ENCODE peak calls at places on chromosomes 12 and 14, in nine cellular contexts. C is body of pancreas, N is stomach, L is uterus, T is IMR-90, E is esophagus squamous epithelium, M is suprapubic skin, W is prostate gland, S is adrenal gland. R is an unnamed sample.

GRCh38 chr14:105909046-105909827 is 382.9 kb downstream of the TMEM121 start:
- DNase-seq in L (no peak), W (no peak), C (no peak), N (no peak), T (no peak), S (no peak), M (no peak), E (no peak), R (peak; percentile 64)

GRCh38 chr12:64256166-64256800 is 34.2 kb upstream of the KICS2 start:
- DNase-seq in N (no peak), M (no peak), E (no peak), L (no peak), T (peak; percentile 67), C (no peak), S (no peak), W (peak; percentile 34), R (no peak)

GRCh38 chr14:91918159-91918883 is 29.2 kb downstream of the FBLN5 start:
- DNase-seq in W (no peak), L (peak; percentile 42), E (no peak), T (no peak), M (no peak), N (no peak), S (peak; percentile 39), C (no peak), R (no peak)

GRCh38 chr14:104593710-104594121 is 10.9 kb downstream of the TMEM179 start:
- DNase-seq in S (no peak), M (no peak), E (no peak), L (no peak), T (no peak), N (no peak), C (no peak), W (no peak), R (no peak)

GRCh38 chr12:104668274-104668718 is 211.5 kb downstream of the CHST11 start:
- DNase-seq in M (no peak), W (no peak), C (peak; percentile 20), S (peak; percentile 46), L (peak; percentile 64), E (no peak), N (no peak), T (peak; percentile 62), R (no peak)

GRCh38 chr12:122865268-122866231 is 30.3 kb downstream of the HIP1R start:
- DNase-seq in L (no peak), S (no peak), E (no peak), C (peak; percentile 75), N (peak; percentile 83), T (no peak), W (no peak), M (peak; percentile 75), R (peak; percentile 79)

GRCh38 chr12:71237128-71237527 is 79.3 kb upstream of the TSPAN8 start:
- DNase-seq in L (no peak), S (no peak), M (no peak), C (no peak), T (no peak), W (no peak), N (no peak), E (no peak), R (no peak)

GRCh38 chr14:54310852-54311230 is 86.0 kb upstream of the CDKN3 start:
- DNase-seq in C (no peak), W (no peak), E (no peak), T (no peak), L (no peak), M (no peak), S (no peak), N (no peak), R (no peak)

GRCh38 chr12:76696186-76696585 is 67.7 kb upstream of the ZDHHC17 start:
- DNase-seq in N (no peak), L (no peak), M (no peak), W (no peak), S (no peak), E (no peak), C (no peak), T (no peak), R (no peak)

GRCh38 chr14:104805326-104805678 is 4.4 kb downstream of the ZBTB42 start:
- DNase-seq in W (no peak), T (peak; percentile 89), C (peak; percentile 61), L (no peak), N (peak; percentile 57), E (no peak), M (no peak), S (peak; percentile 31), R (no peak)

GRCh38 chr14:65012353-65012752 is 25.7 kb downstream of the FNTB start:
- DNase-seq in M (no peak), E (no peak), L (no peak), W (no peak), C (no peak), S (no peak), N (no peak), T (no peak), R (no peak)

GRCh38 chr14:22039938-22040780 is 366.5 kb upstream of the OR4E1 start:
- DNase-seq in N (no peak), C (no peak), L (no peak), T (no peak), S (no peak), W (no peak), M (no peak), E (no peak), R (no peak)

GRCh38 chr14:76456200-76456599 is 80.3 kb downstream of the ESRRB start:
- DNase-seq in M (no peak), L (no peak), S (peak; percentile 45), C (peak; percentile 20), W (no peak), E (no peak), T (peak; percentile 8), N (no peak), R (no peak)

GRCh38 chr12:100554608-100555077 is 18.8 kb upstream of the GAS2L3 start:
- DNase-seq in C (peak; percentile 28), W (no peak), S (peak; percentile 48), L (no peak), T (peak; percentile 90), N (no peak), M (no peak), E (no peak), R (no peak)

DNA sequence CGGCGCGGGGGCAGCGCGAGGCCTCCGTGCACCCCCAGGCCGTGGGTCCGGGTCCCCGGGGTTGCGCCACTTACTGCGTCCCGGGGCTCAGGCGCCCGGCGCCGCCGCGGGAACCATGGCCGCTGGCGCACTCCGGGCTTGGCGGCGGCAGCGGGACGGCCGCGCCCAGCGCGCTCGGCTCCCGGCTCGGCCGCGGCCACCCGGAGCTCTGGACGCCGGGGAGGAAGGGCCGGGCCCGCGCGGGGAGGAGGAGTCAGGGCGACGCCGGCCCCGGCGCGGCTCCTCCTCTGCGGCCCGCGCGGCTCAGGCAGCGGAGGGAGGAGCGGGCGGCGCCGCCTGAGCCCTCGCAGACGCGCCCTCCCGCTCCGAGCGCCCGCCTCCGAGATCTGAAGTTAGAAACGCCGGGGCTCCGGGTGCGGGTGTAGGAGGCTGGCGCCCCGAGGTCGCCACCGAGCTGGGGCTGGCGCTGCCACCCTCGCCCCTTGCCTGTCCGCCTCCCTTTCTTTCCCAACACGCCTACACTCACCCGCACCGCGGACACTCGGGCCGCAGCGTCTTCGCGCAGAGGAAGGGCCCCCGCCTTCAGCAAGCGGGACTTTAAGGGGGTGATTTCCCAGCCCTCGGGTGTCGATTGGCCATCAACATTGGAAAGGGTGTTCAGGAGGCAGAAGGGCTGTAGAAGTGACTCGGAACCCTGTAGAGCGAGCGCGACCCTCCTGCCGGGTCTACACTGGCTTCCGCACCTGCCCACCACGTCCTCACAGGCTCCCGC is at the start of gene NIN:
- DNase-seq in M (peak; percentile 80), L (peak; percentile 60), S (peak; percentile 76), T (peak; percentile 73), W (peak; percentile 60), E (peak; percentile 24), N (peak; percentile 83), C (peak; percentile 76), R (peak; percentile 97)
- TF ChIP-seq POLR2A in M (no peak), L (peak; percentile 62), S (peak; percentile 68), T (no peak), W (peak; percentile 53), E (peak; percentile 55), N (no peak), C (no peak), R (peak; percentile 76)

DNA sequence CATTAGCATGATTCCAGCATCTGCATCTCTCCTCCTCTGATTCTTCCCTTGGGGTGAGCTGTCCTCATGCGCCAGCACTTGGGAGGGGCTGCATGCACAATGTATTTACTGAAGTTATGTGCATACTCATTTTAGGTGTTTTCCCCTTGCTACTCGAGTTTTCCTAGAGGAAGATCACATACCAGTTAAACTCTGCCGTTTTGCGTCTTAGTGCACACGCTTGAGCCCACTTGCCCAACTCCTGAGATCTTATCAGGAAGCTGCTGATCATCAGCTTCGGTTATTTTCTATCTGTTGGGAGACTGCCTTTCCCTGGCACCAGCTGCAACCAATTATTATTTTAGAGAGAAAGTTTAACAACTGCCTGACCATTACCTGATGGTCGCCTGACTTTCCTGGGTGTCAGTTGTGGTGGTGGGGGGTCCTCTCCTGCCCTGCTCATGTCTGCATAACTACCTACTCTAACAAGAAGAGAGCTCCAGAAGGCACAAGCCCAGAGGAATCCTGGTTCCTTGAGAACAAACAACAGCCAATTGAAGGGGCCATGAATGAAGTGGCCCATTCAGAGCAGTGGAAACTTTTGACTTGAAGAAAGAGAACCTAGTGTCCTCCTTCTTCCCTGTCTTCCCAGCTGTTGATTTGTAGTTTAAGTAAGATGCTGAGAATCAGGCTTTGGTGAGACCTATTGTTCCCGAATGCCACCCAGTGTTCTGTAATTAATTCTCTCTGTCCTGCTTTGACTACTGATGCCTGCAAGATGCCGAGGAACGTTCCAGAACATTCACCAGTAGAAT is 79.0 kb downstream of the C14orf132 start:
- DNase-seq in C (no peak), T (no peak), L (no peak), W (no peak), N (no peak), S (no peak), E (no peak), M (no peak), R (no peak)
- H3K9me3 ChIP-seq in C (no peaks in the 10 kb centered on the region), T (peaks cover 3% of the 10 kb centered on the region), L (no peaks in the 10 kb centered on the region), W (no peaks in the 10 kb centered on the region), N (no peaks in the 10 kb centered on the region), S (no peaks in the 10 kb centered on the region), E (no peaks in the 10 kb centered on the region), M (no peaks in the 10 kb centered on the region), R (no peaks in the 10 kb centered on the region)

GRCh38 chr12:112418596-112419268 is at the start of gene PTPN11:
- DNase-seq in S (peak; percentile 88), L (peak; percentile 81), W (peak; percentile 77), C (peak; percentile 88), E (peak; percentile 25), M (peak; percentile 93), T (peak; percentile 69), N (peak; percentile 87), R (peak; percentile 97)
- TF ChIP-seq CTCF in S (no peak), L (peak; percentile 6), W (peak; percentile 52), C (peak; percentile 5), E (peak; percentile 28), M (no peak), T (peak; percentile 49), N (peak; percentile 48), R (peak; percentile 51)

DNA sequence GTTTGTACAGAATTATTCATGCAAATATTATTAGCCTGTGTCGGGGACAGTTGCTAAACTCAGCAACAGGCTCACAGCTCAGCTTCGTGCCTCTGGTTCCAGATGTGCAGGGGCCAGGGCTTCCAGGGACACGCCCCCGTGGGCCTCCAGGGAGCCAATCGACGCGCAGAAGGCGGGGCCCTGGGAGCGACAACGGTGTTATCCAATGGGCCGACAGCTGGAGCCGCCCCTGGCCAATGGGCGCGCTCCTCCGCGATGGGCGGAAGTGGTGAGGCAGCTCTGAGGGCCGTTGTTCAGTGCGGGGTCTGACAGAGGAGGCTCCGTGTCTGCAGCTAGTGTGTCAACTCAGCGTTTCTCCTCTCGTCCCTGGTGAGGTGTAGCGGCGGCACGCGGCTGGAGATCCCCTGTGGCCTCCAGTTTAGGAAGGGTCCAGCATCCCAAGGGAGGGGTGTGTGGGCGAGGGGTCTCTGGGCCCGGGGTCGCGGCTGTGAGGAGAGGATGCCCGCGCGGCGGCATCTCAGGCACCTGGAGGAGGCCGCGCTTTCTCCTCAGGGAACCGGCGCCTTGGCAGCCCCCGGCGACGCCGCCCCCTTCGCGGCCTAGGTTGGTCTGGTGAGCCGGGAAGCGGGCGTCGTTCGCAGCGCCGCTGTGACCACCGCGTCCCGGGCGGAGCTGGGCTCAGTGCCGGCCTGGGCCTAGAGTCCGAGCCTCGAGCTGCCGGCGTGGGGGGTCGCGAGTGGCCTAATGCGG is at the start of gene TRAFD1:
- DNase-seq in N (peak; percentile 98), T (peak; percentile 96), L (peak; percentile 96), M (peak; percentile 98), W (peak; percentile 97), E (peak; percentile 93), S (peak; percentile 98), C (peak; percentile 97), R (peak; percentile 96)
- TF ChIP-seq POLR2A in N (no peak), T (peak; percentile 97), L (peak; percentile 96), M (peak; percentile 53), W (peak; percentile 99), E (peak; percentile 96), S (peak; percentile 95), C (peak; percentile 57), R (peak; percentile 88)

R was measured in spleen.